ENCODE peak calls at places on chromosomes 1 and 21, in six cellular contexts. O is skeletal muscle cell; C is EL; F is HS-27A; G is fibroblast of mammary gland; R is activated effector memory CD4-positive, alpha-beta T cell treated with anti-CD3 and anti-CD28 coated beads, Interleukin-2, amount 50 U/mL, for 16 hours. Q is an unnamed sample.
A peak's percentile ranks its signal among the peaks of the same experiment; 100 is the strongest.

GRCh38 chr1:76425104-76425842 is 350.7 kb downstream of the ST6GALNAC3 start:
- DNase-seq in F (no peak), R (no peak), O (no peak), G (peak; percentile 1), C (no peak), Q (no peak)

GRCh38 chr1:186487163-186487562 is 26.2 kb upstream of the PDC start:
- DNase-seq in F (no peak), C (peak; percentile 55), G (no peak), R (no peak), O (peak; percentile 25), Q (no peak)

GRCh38 chr21:43193651-43194302 is 25.0 kb downstream of the CRYAA start:
- DNase-seq in R (peak; percentile 54), G (peak; percentile 88), F (no peak), C (peak; percentile 89), O (peak; percentile 56), Q (peak; percentile 39)

GRCh38 chr1:38026592-38027200 is 14.2 kb downstream of the UTP11 start:
- DNase-seq in G (peak; percentile 61), R (peak; percentile 84), F (no peak), O (no peak), C (peak; percentile 59), Q (no peak)

GRCh38 chr1:117824612-117825011 is 104.8 kb downstream of the GDAP2 start:
- DNase-seq in G (peak; percentile 19), F (no peak), C (peak; percentile 67), R (no peak), O (no peak), Q (peak; percentile 52)

GRCh38 chr1:50419192-50419906 is 3.9 kb downstream of the DMRTA2 start:
- DNase-seq in F (no peak), C (no peak), G (no peak), R (no peak), O (no peak), Q (no peak)

GRCh38 chr1:111463029-111463683 is 10.6 kb upstream of the C1orf162 start:
- DNase-seq in O (peak; percentile 36), G (peak; percentile 82), R (no peak), F (no peak), C (peak; percentile 33), Q (peak; percentile 17)

GRCh38 chr1:246805135-246805716 is 81.0 kb downstream of the SCCPDH start:
- DNase-seq in C (no peak), R (no peak), F (no peak), G (no peak), O (no peak), Q (no peak)

GRCh38 chr1:203559523-203559922 is 65.6 kb downstream of the OPTC start:
- DNase-seq in R (no peak), G (peak; percentile 95), F (no peak), O (peak; percentile 60), C (peak; percentile 78), Q (peak; percentile 68)

GRCh38 chr1:158180741-158181576 is at the start of gene CD1D:
- DNase-seq in F (no peak), C (peak; percentile 3), R (no peak), O (peak; percentile 13), G (peak; percentile 4), Q (no peak)

GRCh38 chr1:181583598-181583997 is 100.3 kb downstream of the CACNA1E start:
- DNase-seq in C (no peak), F (no peak), O (no peak), G (no peak), R (no peak), Q (no peak)

GRCh38 chr21:43882952-43883492 is 18.0 kb downstream of the AGPAT3 start:
- DNase-seq in G (no peak), O (no peak), F (no peak), C (no peak), R (peak; percentile 61), Q (no peak)

GRCh38 chr1:219269171-219269570 is 95.5 kb downstream of the LYPLAL1 start:
- DNase-seq in F (no peak), C (no peak), G (no peak), O (no peak), R (no peak), Q (no peak)

GRCh38 chr1:181061891-181062777 is 26.4 kb upstream of the IER5 start:
- DNase-seq in O (no peak), F (no peak), R (peak; percentile 65), G (no peak), C (no peak), Q (no peak)

GRCh38 chr1:39683591-39684312 is 7.5 kb downstream of the HPCAL4 start:
- DNase-seq in O (no peak), R (peak; percentile 81), F (no peak), G (no peak), C (no peak), Q (no peak)

Q was measured in GM04503.